ENCODE peak calls at places on chromosomes 12 and 14, in seven cellular contexts. E is fibroblast of mammary gland; C is NB4; N is Karpas-422; I is CD4-positive, CD25-positive, alpha-beta regulatory T cell; U is AG04450; O is hypothalamus. R is an unnamed sample.

GRCh38 chr12:51886021-51886710 is 1.7 kb upstream of the ANKRD33 start:
- DNase-seq in E (peak; percentile 99), C (peak; percentile 92), N (no peak), I (no peak), U (peak; percentile 81), O (no peak), R (peak; percentile 93)

GRCh38 chr14:32980887-32981501 is 42.3 kb downstream of the NPAS3 start:
- DNase-seq in E (no peak), C (no peak), N (no peak), I (no peak), U (no peak), O (no peak), R (no peak)

GRCh38 chr14:67544590-67544989 is 11.5 kb downstream of the PLEKHH1 start:
- DNase-seq in E (no peak), C (no peak), N (no peak), I (no peak), U (no peak), O (no peak), R (no peak)

GRCh38 chr12:117494833-117495714 is 133.6 kb upstream of the NOS1 start:
- DNase-seq in E (no peak), C (no peak), N (no peak), I (no peak), U (no peak), O (no peak), R (no peak)

GRCh38 chr12:123410041-123410412 is 26.1 kb downstream of the KMT5A start:
- DNase-seq in E (no peak), C (no peak), N (no peak), I (no peak), U (no peak), O (no peak), R (no peak)

GRCh38 chr12:50196537-50196936 is 29.4 kb upstream of the CERS5 start:
- DNase-seq in E (no peak), C (no peak), N (no peak), I (no peak), U (no peak), O (no peak), R (no peak)

GRCh38 chr12:104351023-104351983 is 47.8 kb downstream of the EID3 start:
- DNase-seq in E (no peak), C (no peak), N (no peak), I (no peak), U (no peak), O (no peak), R (no peak)

GRCh38 chr14:35384386-35385041 is 20.0 kb downstream of the NFKBIA start:
- DNase-seq in E (peak; percentile 98), C (no peak), N (no peak), I (no peak), U (peak; percentile 91), O (no peak), R (no peak)

GRCh38 chr12:87509233-87509820 is 519.9 kb downstream of the C12orf50 start:
- DNase-seq in E (peak; percentile 64), C (peak; percentile 56), N (peak; percentile 85), I (no peak), U (no peak), O (no peak), R (no peak)

GRCh38 chr14:53927171-53927570 is 29.5 kb downstream of the BMP4 start:
- DNase-seq in E (peak; percentile 12), C (no peak), N (no peak), I (no peak), U (peak; percentile 32), O (no peak), R (no peak)

GRCh38 chr14:104514156-104514848 is 65.3 kb upstream of the C14orf180 start:
- DNase-seq in E (no peak), C (no peak), N (peak; percentile 63), I (no peak), U (no peak), O (no peak), R (no peak)

GRCh38 chr14:72613196-72613974 is 280.5 kb downstream of the DPF3 start:
- DNase-seq in E (peak; percentile 22), C (peak; percentile 52), N (no peak), I (no peak), U (no peak), O (no peak), R (peak; percentile 35)

GRCh38 chr12:113684908-113685512 is 213.3 kb upstream of the LHX5 start:
- DNase-seq in E (no peak), C (no peak), N (no peak), I (no peak), U (no peak), O (no peak), R (no peak)

GRCh38 chr12:108133482-108133881 is 4.4 kb downstream of the WSCD2 start:
- DNase-seq in E (no peak), C (no peak), N (no peak), I (no peak), U (no peak), O (no peak), R (no peak)

GRCh38 chr14:75437201-75438143 is 9.7 kb downstream of the JDP2 start:
- DNase-seq in E (no peak), C (no peak), N (no peak), I (no peak), U (no peak), O (no peak), R (no peak)

GRCh38 chr14:102863381-102863780 is 59.1 kb upstream of the AMN start:
- DNase-seq in E (no peak), C (no peak), N (no peak), I (no peak), U (no peak), O (no peak), R (peak; percentile 43)

GRCh38 chr14:66634876-66635275 is 126.9 kb downstream of the GPHN start:
- DNase-seq in E (no peak), C (no peak), N (no peak), I (no peak), U (no peak), O (no peak), R (no peak)

GRCh38 chr12:15776532-15776931 is 12.7 kb downstream of the EPS8 start:
- DNase-seq in E (no peak), C (no peak), N (no peak), I (no peak), U (no peak), O (no peak), R (no peak)

GRCh38 chr14:96275182-96276112 is 19.4 kb downstream of the BDKRB1 start:
- DNase-seq in E (peak; percentile 79), C (peak; percentile 66), N (peak; percentile 89), I (peak; percentile 17), U (peak; percentile 83), O (peak; percentile 38), R (peak; percentile 95)

GRCh38 chr14:59020382-59020781 is 168.1 kb upstream of the DAAM1 start:
- DNase-seq in E (peak; percentile 49), C (peak; percentile 21), N (peak; percentile 71), I (no peak), U (no peak), O (no peak), R (no peak)

GRCh38 chr12:92062539-92063493 is 82.8 kb downstream of the BTG1 start:
- DNase-seq in E (no peak), C (no peak), N (no peak), I (no peak), U (no peak), O (no peak), R (no peak)

GRCh38 chr12:40156031-40156764 is 50.3 kb upstream of the SLC2A13 start:
- DNase-seq in E (no peak), C (no peak), N (no peak), I (no peak), U (no peak), O (no peak), R (no peak)

GRCh38 chr12:103505371-103506236 is 9.8 kb upstream of the C12orf42 start:
- DNase-seq in E (no peak), C (no peak), N (no peak), I (no peak), U (no peak), O (no peak), R (no peak)

GRCh38 chr12:73321319-73321718 is 1049.1 kb downstream of the TRHDE start:
- DNase-seq in E (no peak), C (no peak), N (no peak), I (no peak), U (no peak), O (no peak), R (no peak)

GRCh38 chr14:74612346-74613021 is 447 bp upstream of the LTBP2 start:
- DNase-seq in E (peak; percentile 72), C (peak; percentile 79), N (peak; percentile 96), I (peak; percentile 77), U (no peak), O (peak; percentile 12), R (no peak)

GRCh38 chr14:58151701-58152568 is at the start of gene ARMH4:
- DNase-seq in E (peak; percentile 72), C (peak; percentile 81), N (peak; percentile 95), I (peak; percentile 37), U (peak; percentile 30), O (peak; percentile 59), R (peak; percentile 71)

GRCh38 chr14:92154283-92154942 is 32.6 kb downstream of the CPSF2 start:
- DNase-seq in E (peak; percentile 37), C (no peak), N (no peak), I (no peak), U (no peak), O (no peak), R (no peak)

GRCh38 chr12:132503611-132504204 is 13.8 kb downstream of the FBRSL1 start:
- DNase-seq in E (peak; percentile 73), C (no peak), N (no peak), I (no peak), U (no peak), O (no peak), R (no peak)

GRCh38 chr12:3117628-3118027 is 40.4 kb downstream of the TSPAN9 start:
- DNase-seq in E (peak; percentile 94), C (no peak), N (no peak), I (no peak), U (peak; percentile 80), O (no peak), R (no peak)

R was measured in lower leg skin.